ENCODE peak calls at places on chromosomes 12 and 14, in four cellular contexts. One of them, this sample, is unnamed. For H3K4me1, the result is how much of the 10 kb centered on the place peaks cover.

GRCh38 chr14:68784995-68785816 is 7.7 kb downstream of the ZFP36L1 start:
- DNase-seq in fibroblast of lung: peak
- DNase-seq in HCT116: peak
- DNase-seq in endodermal cell: peak
- DNase-seq in this sample: peak

GRCh38 chr12:112762753-112763152 is 28.8 kb upstream of the RPH3A start:
- DNase-seq in fibroblast of lung: no peak
- DNase-seq in HCT116: no peak
- DNase-seq in endodermal cell: peak
- DNase-seq in this sample: no peak

GRCh38 chr14:101183376-101184103 is 280.0 kb upstream of the RTL1 start:
- DNase-seq in fibroblast of lung: peak
- DNase-seq in HCT116: no peak
- DNase-seq in endodermal cell: peak
- DNase-seq in this sample: no peak

GRCh38 chr14:96189288-96189711 is 15.3 kb upstream of the BDKRB2 start:
- DNase-seq in fibroblast of lung: peak
- DNase-seq in HCT116: no peak
- DNase-seq in endodermal cell: no peak
- DNase-seq in this sample: peak

GRCh38 chr12:95709152-95709551 is 81.4 kb downstream of the NTN4 start:
- DNase-seq in fibroblast of lung: no peak
- DNase-seq in HCT116: no peak
- DNase-seq in endodermal cell: no peak
- DNase-seq in this sample: no peak

GRCh38 chr12:1882850-1883470 is 35.5 kb downstream of the CACNA2D4 start:
- DNase-seq in fibroblast of lung: no peak
- DNase-seq in HCT116: no peak
- DNase-seq in endodermal cell: peak
- DNase-seq in this sample: no peak

GRCh38 chr12:22443379-22444316 is 100.7 kb downstream of the C2CD5 start:
- DNase-seq in fibroblast of lung: peak
- DNase-seq in HCT116: peak
- DNase-seq in endodermal cell: peak
- DNase-seq in this sample: peak

GRCh38 chr12:118103231-118103600 is 595 bp downstream of the VSIG10 start:
- DNase-seq in fibroblast of lung: peak
- DNase-seq in HCT116: no peak
- DNase-seq in endodermal cell: no peak
- DNase-seq in this sample: peak

GRCh38 chr12:102653406-102653805 is 173.0 kb upstream of the IGF1 start:
- DNase-seq in fibroblast of lung: no peak
- DNase-seq in HCT116: no peak
- DNase-seq in endodermal cell: no peak
- DNase-seq in this sample: no peak

GRCh38 chr12:76536546-76536945 is 23.0 kb downstream of the OSBPL8 start:
- DNase-seq in fibroblast of lung: no peak
- DNase-seq in HCT116: no peak
- DNase-seq in endodermal cell: no peak
- DNase-seq in this sample: no peak
- H3K9ac ChIP-seq in fibroblast of lung: no peak
- H3K9ac ChIP-seq in HCT116: no peak
- H3K9ac ChIP-seq in endodermal cell: no peak
- H3K9ac ChIP-seq in this sample: no peak

GRCh38 chr12:31300341-31300740 is 25.6 kb downstream of the SINHCAF start:
- DNase-seq in fibroblast of lung: no peak
- DNase-seq in HCT116: no peak
- DNase-seq in endodermal cell: no peak
- DNase-seq in this sample: no peak
- H3K4me1 ChIP-seq in fibroblast of lung: under half
- H3K4me1 ChIP-seq in HCT116: under half
- H3K4me1 ChIP-seq in endodermal cell: under half
- H3K4me1 ChIP-seq in this sample: under half

DNA sequence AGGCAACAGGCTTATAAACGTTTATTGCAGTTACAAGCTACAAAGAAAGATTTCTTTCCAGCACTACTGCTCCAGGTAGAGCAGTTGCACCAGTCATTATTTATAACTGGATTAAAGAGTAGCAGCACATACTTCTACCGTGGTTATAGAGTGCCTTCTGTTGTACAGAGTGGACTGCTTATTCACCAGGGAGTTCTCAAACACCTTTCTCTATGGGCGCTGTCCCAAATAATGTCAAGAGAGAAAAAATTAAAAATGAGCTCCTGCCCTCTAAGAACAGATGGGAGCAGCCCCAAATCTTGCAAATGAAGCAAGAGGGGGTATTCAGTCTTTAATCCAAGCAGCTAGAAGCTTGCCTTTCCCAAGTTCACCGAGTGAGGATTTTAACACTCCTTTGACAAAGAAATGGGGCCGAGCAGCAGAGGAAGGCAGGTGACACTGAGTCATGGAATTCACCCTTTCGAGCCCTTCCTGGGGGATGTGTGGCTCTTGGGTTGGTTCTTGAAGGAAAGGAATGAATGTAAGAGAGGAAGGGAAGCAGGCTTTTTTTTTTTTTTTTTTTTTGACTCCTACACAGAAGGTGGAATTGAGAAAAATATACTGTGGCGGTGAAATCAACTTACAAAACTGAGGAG is 181.2 kb downstream of the PRKCH start:
- DNase-seq in fibroblast of lung: no peak
- DNase-seq in HCT116: no peak
- DNase-seq in endodermal cell: peak
- DNase-seq in this sample: no peak
- H3K9ac ChIP-seq in fibroblast of lung: no peak
- H3K9ac ChIP-seq in HCT116: no peak
- H3K9ac ChIP-seq in endodermal cell: no peak
- H3K9ac ChIP-seq in this sample: peak

GRCh38 chr12:27006797-27007467 is 7.3 kb downstream of the TM7SF3 start:
- DNase-seq in fibroblast of lung: no peak
- DNase-seq in HCT116: no peak
- DNase-seq in endodermal cell: no peak
- DNase-seq in this sample: no peak
- H3K4me1 ChIP-seq in fibroblast of lung: under half
- H3K4me1 ChIP-seq in HCT116: under half
- H3K4me1 ChIP-seq in endodermal cell: under half
- H3K4me1 ChIP-seq in this sample: under half